ENCODE peak calls at places on chromosomes 5 and 9, in four cellular contexts. E is CD8-positive, alpha-beta T cell; A is Peyer's patch; J is ovary. U is an unnamed sample.

GRCh38 chr9:78296208-78296892 is 575 bp upstream of the PSAT1 start:
- DNase-seq in E (peak; percentile 11), A (no peak), J (peak; percentile 65), U (peak; percentile 7)

GRCh38 chr5:142600611-142601360 is 85.1 kb downstream of the FGF1 start:
- DNase-seq in E (no peak), A (peak; percentile 16), J (peak; percentile 24), U (no peak)

GRCh38 chr5:106454651-106455415 is 1215.9 kb downstream of the EFNA5 start:
- DNase-seq in E (no peak), A (no peak), J (no peak), U (no peak)

GRCh38 chr5:72015103-72015548 is 92.1 kb upstream of the MAP1B start:
- DNase-seq in E (no peak), A (no peak), J (peak; percentile 11), U (no peak)

GRCh38 chr5:135208555-135209494 is 174.8 kb upstream of the PITX1 start:
- DNase-seq in E (no peak), A (no peak), J (no peak), U (no peak)

GRCh38 chr5:99747342-99747741 is 787.8 kb upstream of the FAM174A start:
- DNase-seq in E (no peak), A (no peak), J (no peak), U (no peak)

GRCh38 chr5:157952374-157952685 is 93.4 kb upstream of the CLINT1 start:
- DNase-seq in E (no peak), A (no peak), J (no peak), U (no peak)

GRCh38 chr9:116096046-116096445 is 57.5 kb upstream of the PAPPA start:
- DNase-seq in E (no peak), A (no peak), J (no peak), U (no peak)

GRCh38 chr9:79583957-79584654 is 12.3 kb downstream of the TLE4 start:
- DNase-seq in E (peak; percentile 35), A (peak; percentile 34), J (no peak), U (no peak)

GRCh38 chr5:78320461-78320860 is 26.0 kb upstream of the AP3B1 start:
- DNase-seq in E (no peak), A (no peak), J (no peak), U (peak; percentile 17)

DNA sequence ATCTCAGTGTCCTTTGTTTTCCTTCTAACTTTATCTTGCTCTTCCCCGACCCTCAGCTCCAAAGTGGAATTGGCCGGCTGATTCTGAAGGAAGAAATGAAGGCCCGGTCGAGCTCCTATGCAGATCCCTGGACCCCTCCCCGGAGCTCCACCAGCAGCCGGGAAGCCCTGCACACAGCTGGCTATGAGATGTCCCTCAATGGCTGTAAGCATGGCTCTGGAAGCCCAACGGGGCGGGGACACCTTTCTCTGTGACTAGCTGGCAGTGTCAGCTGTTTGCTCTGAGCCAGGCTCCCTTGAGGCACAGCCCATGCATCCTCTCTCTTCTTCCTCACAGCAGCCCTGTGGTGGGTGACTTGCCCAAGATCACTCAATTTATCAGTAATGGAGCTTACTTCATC is 23.9 kb upstream of the AFAP1L1 start:
- DNase-seq in E (no peak), A (no peak), J (no peak), U (no peak)
- H3K36me3 ChIP-seq in E (no peaks in the 10 kb centered on the region), A (peaks cover 5% of the 10 kb centered on the region), J (no peaks in the 10 kb centered on the region), U (no peaks in the 10 kb centered on the region)

GRCh38 chr9:82606071-82606470 is 456.9 kb downstream of the RASEF start:
- DNase-seq in E (no peak), A (no peak), J (no peak), U (no peak)
- H3K27ac ChIP-seq in E (no peak overlapping the region), A (no peak overlapping the region), J (no peak overlapping the region), U (no peak overlapping the region)

GRCh38 chr5:635321-636055 is 23.3 kb downstream of the CEP72 start:
- DNase-seq in E (no peak), A (no peak), J (no peak), U (no peak)
- H3K36me3 ChIP-seq in E (peaks cover 5% of the 10 kb centered on the region), A (peaks cover 30% of the 10 kb centered on the region), J (no peaks in the 10 kb centered on the region), U (peaks cover 57% of the 10 kb centered on the region)

DNA sequence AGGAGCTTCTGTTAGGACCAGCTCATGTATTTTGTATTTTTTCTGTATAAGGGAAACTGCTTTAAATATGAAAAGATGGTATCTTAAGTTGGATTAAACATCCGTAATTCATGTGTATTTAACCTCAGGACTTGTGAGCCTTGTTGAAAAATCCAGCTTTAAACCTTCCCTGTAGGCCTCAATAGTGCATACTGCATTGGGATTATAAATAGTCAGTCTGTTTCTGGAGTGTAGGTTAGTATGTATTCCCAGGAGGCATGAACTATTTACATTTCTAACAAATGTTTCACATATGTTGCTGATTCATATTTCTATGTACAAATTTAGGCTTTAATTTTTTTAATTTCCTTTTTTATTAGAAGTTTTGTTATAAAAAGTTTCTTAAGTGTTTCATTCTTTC is 137.9 kb upstream of the GRHPR start:
- DNase-seq in E (no peak), A (no peak), J (no peak), U (no peak)
- H3K27ac ChIP-seq in E (no peak overlapping the region), A (peak overlapping the region; percentile 59), J (no peak overlapping the region), U (no peak overlapping the region)

GRCh38 chr9:124518116-124518515 is 10.9 kb upstream of the NR5A1 start:
- DNase-seq in E (no peak), A (no peak), J (no peak), U (no peak)

GRCh38 chr9:124526174-124526573 is 19.0 kb upstream of the NR5A1 start:
- DNase-seq in E (no peak), A (no peak), J (no peak), U (no peak)

GRCh38 chr9:124520206-124520596 is 13.0 kb upstream of the NR5A1 start:
- DNase-seq in E (no peak), A (no peak), J (no peak), U (no peak)

GRCh38 chr9:124521142-124521541 is 13.9 kb upstream of the NR5A1 start:
- DNase-seq in E (no peak), A (no peak), J (no peak), U (no peak)

GRCh38 chr9:124522121-124523098 is 15.2 kb upstream of the NR5A1 start:
- DNase-seq in E (no peak), A (no peak), J (no peak), U (no peak)
- H3K36me3 ChIP-seq in E (no peaks in the 10 kb centered on the region), A (peaks cover 11% of the 10 kb centered on the region), J (no peaks in the 10 kb centered on the region), U (no peaks in the 10 kb centered on the region)

DNA sequence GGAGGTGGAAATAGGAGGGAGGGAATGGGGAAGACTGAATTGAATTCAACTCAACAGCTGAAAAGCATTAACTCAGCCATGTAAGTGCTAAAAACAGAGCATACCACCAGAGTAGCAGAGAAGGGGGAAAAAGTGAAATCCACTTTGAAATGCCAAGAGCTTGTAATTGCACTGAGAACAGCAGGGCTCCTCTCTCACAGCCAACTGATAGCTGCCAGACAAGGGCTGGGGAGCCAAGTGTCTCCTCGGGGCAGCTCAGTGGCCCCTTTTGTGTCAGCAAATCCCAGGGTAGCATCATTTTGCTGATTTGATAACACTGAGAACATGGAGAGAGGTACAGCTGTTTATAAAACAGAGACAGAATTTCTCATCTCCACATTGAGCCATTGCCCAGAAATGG is 182.5 kb downstream of the FRMD3 start:
- DNase-seq in E (no peak), A (no peak), J (no peak), U (no peak)
- H3K27ac ChIP-seq in E (no peak overlapping the region), A (no peak overlapping the region), J (no peak overlapping the region), U (no peak overlapping the region)

GRCh38 chr5:115520191-115520590 is 24.4 kb downstream of the FEM1C start:
- DNase-seq in E (no peak), A (no peak), J (no peak), U (no peak)
- H3K36me3 ChIP-seq in E (peaks cover 9% of the 10 kb centered on the region), A (peaks cover 18% of the 10 kb centered on the region), J (no peaks in the 10 kb centered on the region), U (peaks cover 21% of the 10 kb centered on the region)

GRCh38 chr9:13759624-13760023 is 480.1 kb upstream of the MPDZ start:
- DNase-seq in E (no peak), A (no peak), J (no peak), U (no peak)
- H3K27ac ChIP-seq in E (no peak overlapping the region), A (no peak overlapping the region), J (no peak overlapping the region), U (no peak overlapping the region)

GRCh38 chr5:128669803-128670202 is 131.8 kb upstream of the FBN2 start:
- DNase-seq in E (no peak), A (no peak), J (no peak), U (no peak)
- H3K36me3 ChIP-seq in E (no peaks in the 10 kb centered on the region), A (no peaks in the 10 kb centered on the region), J (no peaks in the 10 kb centered on the region), U (no peaks in the 10 kb centered on the region)

GRCh38 chr5:119301947-119302346 is 53.9 kb upstream of the TNFAIP8 start:
- DNase-seq in E (no peak), A (no peak), J (no peak), U (no peak)
- H3K27ac ChIP-seq in E (no peak overlapping the region), A (no peak overlapping the region), J (no peak overlapping the region), U (peak overlapping the region; percentile 57)